ENCODE peak calls at places on chromosomes 11 and 22, in five cellular contexts. Y is GM23248, B is neural progenitor cell, C is IMR-90, L is H1. E is an unnamed sample. For H3K36me3, the result is how much of the 10 kb centered on the place peaks cover.

GRCh38 chr11:40328890-40329617 is 1130.4 kb downstream of the LRRC4C start:
- DNase-seq in L (no peak), Y (peak), B (no peak), C (peak), E (peak)

GRCh38 chr11:121067453-121067852 is 33.6 kb upstream of the TECTA start:
- DNase-seq in B (no peak), C (peak), L (no peak), Y (no peak), E (no peak)

GRCh38 chr11:24064309-24064903 is 432.4 kb upstream of the LUZP2 start:
- DNase-seq in C (no peak), L (no peak), B (peak), Y (peak), E (no peak)

GRCh38 chr22:20552450-20552894 is 45.1 kb downstream of the MED15 start:
- DNase-seq in C (peak), B (no peak), Y (peak), L (no peak), E (no peak)

GRCh38 chr11:107591446-107592236 is 694 bp downstream of the ELMOD1 start:
- DNase-seq in B (peak), L (no peak), Y (peak), C (no peak), E (no peak)

GRCh38 chr22:36921309-36922096 is 8.1 kb downstream of the CSF2RB start:
- DNase-seq in C (no peak), Y (no peak), L (no peak), B (no peak), E (no peak)

GRCh38 chr22:44276706-44277403 is 35.9 kb downstream of the SHISAL1 start:
- DNase-seq in Y (no peak), L (no peak), B (peak), C (no peak), E (no peak)

GRCh38 chr11:67489203-67489859 is 6.5 kb downstream of the AIP start:
- DNase-seq in B (no peak), C (no peak), Y (no peak), L (no peak), E (no peak)

GRCh38 chr11:14974723-14975587 is 2.8 kb upstream of the CALCA start:
- DNase-seq in B (peak), C (peak), L (no peak), Y (peak), E (no peak)

GRCh38 chr22:44325718-44326548 is 13.2 kb upstream of the SHISAL1 start:
- DNase-seq in C (peak), Y (peak), L (no peak), B (peak), E (no peak)

GRCh38 chr11:85029964-85030363 is 597.2 kb downstream of the DLG2 start:
- DNase-seq in L (no peak), B (no peak), Y (peak), C (peak), E (peak)

GRCh38 chr11:67665537-67666302 is 8.7 kb downstream of the ALDH3B2 start:
- DNase-seq in L (no peak), C (no peak), B (no peak), Y (no peak), E (peak)

GRCh38 chr11:125773516-125773915 is 5.1 kb downstream of the PATE2 start:
- DNase-seq in Y (peak), B (no peak), C (no peak), L (no peak), E (no peak)

GRCh38 chr11:65791719-65792213 is 4.9 kb downstream of the OVOL1 start:
- DNase-seq in L (no peak), C (no peak), Y (peak), B (no peak), E (peak)

GRCh38 chr22:20524004-20524481 is 16.6 kb downstream of the MED15 start:
- DNase-seq in B (no peak), Y (no peak), L (no peak), C (peak), E (no peak)

GRCh38 chr11:67538823-67539505 is 15.7 kb upstream of the CABP2 start:
- DNase-seq in B (no peak), L (no peak), Y (no peak), C (no peak), E (no peak)

GRCh38 chr11:603154-603553 is 12.6 kb downstream of the IRF7 start:
- DNase-seq in C (no peak), B (no peak), Y (no peak), L (no peak), E (no peak)

GRCh38 chr11:12827369-12827768 is 153.1 kb downstream of the TEAD1 start:
- DNase-seq in L (no peak), B (no peak), Y (no peak), C (no peak), E (no peak)

GRCh38 chr11:3200388-3201111 is 18.1 kb downstream of the MRGPRG start:
- DNase-seq in L (no peak), Y (no peak), B (no peak), C (no peak), E (no peak)

GRCh38 chr11:46278387-46279173 is 1.1 kb downstream of the CREB3L1 start:
- DNase-seq in L (no peak), C (peak), Y (peak), B (peak), E (no peak)

GRCh38 chr11:2193099-2193886 is 21.7 kb upstream of the TH start:
- DNase-seq in L (no peak), Y (no peak), B (no peak), C (no peak), E (no peak)

GRCh38 chr11:130442728-130443127 is 5.7 kb upstream of the ADAMTS15 start:
- DNase-seq in B (no peak), Y (peak), L (no peak), C (peak), E (no peak)

GRCh38 chr11:199782-200181 is 6.9 kb downstream of the SCGB1C1 start:
- DNase-seq in B (no peak), L (no peak), C (no peak), Y (no peak), E (no peak)

GRCh38 chr11:35288817-35289541 is 130.4 kb downstream of the SLC1A2 start:
- DNase-seq in Y (peak), L (no peak), C (peak), B (no peak), E (no peak)

GRCh38 chr11:2156416-2157182 is 4.4 kb downstream of the INS start:
- DNase-seq in B (peak), L (no peak), C (peak), Y (peak), E (peak)

GRCh38 chr11:103035656-103036434 is 56.1 kb downstream of the DCUN1D5 start:
- DNase-seq in Y (peak), C (peak), L (no peak), B (peak), E (peak)

GRCh38 chr22:20110359-20110985 is 5.4 kb upstream of the RANBP1 start:
- DNase-seq in L (no peak), Y (no peak), B (no peak), C (no peak), E (no peak)

GRCh38 chr22:31870890-31871289 is 73.4 kb upstream of the YWHAH start:
- DNase-seq in C (peak), Y (peak), B (no peak), L (no peak), E (no peak)

GRCh38 chr11:106231591-106231990 is 154.1 kb downstream of the AASDHPPT start:
- DNase-seq in B (peak), L (no peak), C (peak), Y (peak), E (no peak)

GRCh38 chr11:127334466-127334865 is 333.9 kb upstream of the KIRREL3 start:
- DNase-seq in L (no peak), Y (no peak), B (no peak), C (no peak), E (no peak)

GRCh38 chr22:38051900-38052862 is 5.0 kb upstream of the PICK1 start:
- DNase-seq in B (peak), C (peak), L (peak), Y (peak), E (peak)

GRCh38 chr22:29224859-29225410 is 19.2 kb downstream of the EMID1 start:
- DNase-seq in B (no peak), Y (no peak), L (no peak), C (no peak), E (no peak)

GRCh38 chr11:43734256-43734655 is 53.7 kb downstream of the HSD17B12 start:
- DNase-seq in L (no peak), Y (no peak), B (no peak), C (no peak), E (no peak)

GRCh38 chr11:130369713-130370112 is 55.0 kb upstream of the ZBTB44 start:
- DNase-seq in L (no peak), C (no peak), Y (no peak), B (no peak), E (no peak)

GRCh38 chr22:46073683-46074504 is 76.4 kb upstream of the PPARA start:
- DNase-seq in C (peak), Y (peak), B (no peak), L (no peak), E (peak)

GRCh38 chr11:45275823-45276222 is 10.3 kb downstream of the SYT13 start:
- DNase-seq in L (no peak), Y (peak), B (no peak), C (no peak), E (no peak)

GRCh38 chr11:94825111-94825880 is 57.1 kb downstream of the AMOTL1 start:
- DNase-seq in C (no peak), B (no peak), L (no peak), Y (peak), E (no peak)

GRCh38 chr11:94823127-94823732 is 55.1 kb downstream of the AMOTL1 start:
- DNase-seq in Y (no peak), C (no peak), B (no peak), L (no peak), E (no peak)

GRCh38 chr11:94830722-94831121 is 62.6 kb downstream of the AMOTL1 start:
- DNase-seq in C (no peak), B (no peak), Y (no peak), L (no peak), E (no peak)

GRCh38 chr11:94828088-94828487 is 59.9 kb downstream of the AMOTL1 start:
- DNase-seq in B (no peak), Y (no peak), L (no peak), C (no peak), E (no peak)

GRCh38 chr11:94826415-94826814 is 58.3 kb downstream of the AMOTL1 start:
- DNase-seq in Y (no peak), C (no peak), B (peak), L (no peak), E (no peak)
- H3K36me3 ChIP-seq in Y (under half), C (half or more), B (under half), L (under half), E (half or more)

DNA sequence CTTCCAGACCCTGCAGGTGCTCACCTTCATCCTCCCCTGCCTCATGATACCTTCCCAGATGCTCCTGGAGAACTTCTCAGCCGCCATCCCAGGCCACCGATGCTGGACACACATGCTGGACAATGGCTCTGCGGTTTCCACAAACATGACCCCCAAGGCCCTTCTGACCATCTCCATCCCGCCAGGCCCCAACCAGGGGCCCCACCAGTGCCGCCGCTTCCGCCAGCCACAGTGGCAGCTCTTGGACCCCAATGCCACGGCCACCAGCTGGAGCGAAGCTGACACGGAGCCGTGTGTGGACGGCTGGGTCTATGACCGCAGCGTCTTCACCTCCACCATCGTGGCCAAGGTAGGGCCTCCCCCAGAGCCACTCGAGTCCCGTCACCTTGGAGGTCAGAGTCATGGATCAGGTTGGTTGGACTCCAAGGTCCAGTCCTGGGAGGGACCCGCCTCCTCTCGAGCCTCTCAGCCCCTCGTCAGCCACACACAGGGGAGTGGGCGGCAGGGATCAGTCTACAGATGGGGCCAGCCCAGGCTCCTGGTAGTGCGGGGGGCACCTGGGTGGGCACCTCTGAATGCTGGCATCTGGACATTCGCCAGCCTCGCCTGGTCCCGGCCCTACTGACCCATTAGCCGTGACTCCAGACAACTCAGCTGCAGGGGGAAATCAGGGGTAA is 34.8 kb upstream of the SLC22A12 start:
- DNase-seq in B (no peak), Y (no peak), C (no peak), L (no peak), E (no peak)
- H2AFZ ChIP-seq in B (no peak), Y (no peak), C (no peak), L (no peak), E (no peak)

DNA sequence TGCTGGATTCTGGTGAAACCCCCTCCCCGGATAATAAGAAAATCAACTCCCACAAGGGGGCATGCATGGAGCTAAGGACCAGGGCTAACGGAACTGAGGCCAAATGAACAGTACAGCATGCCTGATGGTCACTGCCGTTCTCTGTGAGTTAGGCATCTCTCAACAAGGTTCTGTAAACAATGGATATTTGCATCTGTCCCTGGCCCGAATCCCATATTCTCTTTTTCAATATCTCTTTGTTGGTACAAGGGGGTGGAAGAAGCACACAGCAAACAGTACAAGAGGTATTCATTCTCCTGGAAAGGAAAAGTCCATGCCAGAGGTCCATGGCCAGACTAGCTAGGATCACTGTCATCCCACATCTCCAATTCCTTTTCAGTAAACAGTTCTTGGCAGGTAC is 32.2 kb upstream of the APOA1 start:
- DNase-seq in Y (no peak), B (peak), C (no peak), L (no peak), E (no peak)
- H3K36me3 ChIP-seq in Y (under half), B (under half), C (under half), L (under half), E (under half)

DNA sequence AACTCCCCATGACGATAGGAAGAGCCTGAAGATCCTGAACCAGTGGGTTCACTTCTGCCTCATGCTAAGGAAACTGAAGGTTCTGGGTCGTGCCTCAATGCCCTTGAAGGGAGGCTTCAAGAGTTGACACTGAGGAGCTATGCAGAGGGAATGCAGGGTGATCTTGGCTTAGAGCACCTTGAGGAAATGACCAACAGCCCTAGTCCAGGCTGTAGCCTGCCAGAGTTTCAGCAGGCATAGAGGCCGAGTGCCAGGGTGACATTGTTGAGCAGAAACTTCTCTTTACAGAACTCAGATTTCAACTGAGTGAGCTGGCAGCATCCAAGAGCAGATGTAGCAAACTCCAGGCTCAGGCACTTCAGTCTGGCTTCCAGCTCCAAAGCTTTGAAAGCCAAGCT is 23.1 kb upstream of the CAPRIN1 start:
- DNase-seq in Y (peak), B (no peak), C (peak), L (no peak), E (no peak)
- H2AFZ ChIP-seq in Y (peak), B (no peak), C (no peak), L (no peak), E (peak)

GRCh38 chr11:74932169-74932568 is 16.7 kb downstream of the XRRA1 start:
- DNase-seq in C (peak), Y (peak), L (no peak), B (no peak), E (no peak)
- H3K36me3 ChIP-seq in C (under half), Y (under half), L (under half), B (under half), E (under half)

GRCh38 chr22:30667092-30667485 is 586 bp downstream of the DUSP18 start:
- DNase-seq in Y (peak), L (no peak), C (no peak), B (no peak), E (no peak)
- H2AFZ ChIP-seq in Y (peak), L (no peak), C (peak), B (peak), E (peak)

GRCh38 chr22:40449676-40450035 is 79.3 kb downstream of the SGSM3 start:
- DNase-seq in C (peak), B (no peak), Y (peak), L (no peak), E (peak)

GRCh38 chr22:40452730-40453487 is 82.5 kb downstream of the SGSM3 start:
- DNase-seq in Y (peak), L (no peak), B (no peak), C (peak), E (no peak)

GRCh38 chr22:40453676-40454075 is 83.3 kb downstream of the SGSM3 start:
- DNase-seq in L (no peak), C (peak), Y (no peak), B (no peak), E (no peak)

GRCh38 chr22:40450651-40451050 is 80.3 kb downstream of the SGSM3 start:
- DNase-seq in Y (peak), L (no peak), C (no peak), B (no peak), E (no peak)

DNA sequence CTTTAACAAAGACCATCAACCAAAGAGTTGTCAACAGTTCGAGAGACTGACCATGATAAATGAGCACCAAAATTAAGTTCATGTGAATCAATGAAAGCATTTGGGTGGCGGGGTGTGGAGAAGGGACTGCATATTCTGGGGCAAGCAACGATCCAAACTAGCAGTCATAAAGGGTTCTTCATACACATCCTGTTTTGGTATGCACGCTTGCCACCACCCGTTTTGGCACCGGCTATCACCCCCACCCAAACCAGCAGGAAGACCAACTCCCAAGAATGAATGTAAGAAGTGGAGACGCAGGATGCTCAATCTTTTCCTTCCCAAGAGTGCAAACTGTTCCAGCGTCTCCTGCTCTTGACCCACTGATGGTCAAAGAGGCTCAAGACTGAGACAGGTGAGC is 80.8 kb downstream of the SGSM3 start:
- DNase-seq in L (no peak), B (no peak), Y (peak), C (no peak), E (no peak)
- H3K36me3 ChIP-seq in L (under half), B (under half), Y (under half), C (under half), E (under half)

E was measured in PC-9.